ENCODE peak calls at places on chromosomes 13 and 19, in nine cellular contexts. O is stimulated activated CD8-positive, alpha-beta memory T cell treated with anti-CD3 and anti-CD28 coated beads, Interleukin-2, amount 100 ng/mL, for 1 hour; X is sigmoid colon; T is lower leg skin; Z is psoas muscle; S is GM23248; P is amygdala; R is AG09309; M is ACHN. F is an unnamed sample.

GRCh38 chr13:36356058-36356457 is 9.9 kb upstream of the SPART start:
- DNase-seq in S (no peak), Z (no peak), O (no peak), R (no peak), P (no peak), T (no peak), M (no peak), X (no peak), F (no peak)

GRCh38 chr13:39501711-39502324 is 101.2 kb downstream of the LHFPL6 start:
- DNase-seq in Z (no peak), S (no peak), O (no peak), T (no peak), M (no peak), R (no peak), P (peak), X (no peak), F (no peak)

GRCh38 chr19:6340493-6341201 is 7.2 kb upstream of the ACER1 start:
- DNase-seq in T (no peak), M (no peak), O (no peak), S (no peak), R (no peak), X (no peak), P (no peak), Z (no peak), F (no peak)

GRCh38 chr13:57823704-57824103 is 192.2 kb downstream of the PCDH17 start:
- DNase-seq in P (no peak), S (no peak), Z (no peak), X (no peak), O (no peak), M (no peak), T (no peak), R (no peak), F (no peak)

GRCh38 chr13:29454931-29455481 is 140.5 kb downstream of the SLC7A1 start:
- DNase-seq in P (no peak), R (no peak), X (no peak), S (peak), T (no peak), Z (no peak), M (no peak), O (no peak), F (peak)

GRCh38 chr13:72953391-72953960 is 105.3 kb upstream of the KLF5 start:
- DNase-seq in O (no peak), Z (no peak), S (no peak), T (no peak), R (no peak), X (no peak), M (no peak), P (no peak), F (peak)

GRCh38 chr19:2957160-2957559 is 12.4 kb upstream of the ZNF77 start:
- DNase-seq in O (no peak), Z (no peak), S (no peak), T (no peak), P (no peak), R (no peak), M (no peak), X (no peak), F (no peak)

GRCh38 chr19:39971380-39971841 is 446 bp downstream of the PSMC4 start:
- DNase-seq in Z (no peak), O (no peak), S (peak), M (peak), P (no peak), T (no peak), R (no peak), X (peak), F (no peak)

GRCh38 chr13:110015253-110015652 is 228.9 kb upstream of the IRS2 start:
- DNase-seq in X (no peak), M (no peak), Z (no peak), T (no peak), P (no peak), S (peak), O (no peak), R (no peak), F (peak)

GRCh38 chr19:12093777-12094176 is 29.2 kb downstream of the ZNF844 start:
- DNase-seq in Z (no peak), T (no peak), O (no peak), P (no peak), M (no peak), S (no peak), R (no peak), X (no peak), F (no peak)

GRCh38 chr19:1441677-1442438 is 3.7 kb downstream of the RPS15 start:
- DNase-seq in Z (no peak), P (no peak), M (no peak), X (no peak), O (no peak), S (no peak), T (no peak), R (no peak), F (no peak)

GRCh38 chr19:33156354-33156753 is 24.4 kb downstream of the WDR88 start:
- DNase-seq in O (no peak), X (no peak), Z (no peak), T (no peak), P (no peak), S (peak), M (no peak), R (no peak), F (no peak)

GRCh38 chr13:48580886-48581285 is 48.0 kb upstream of the RCBTB2 start:
- DNase-seq in P (no peak), Z (no peak), M (no peak), R (no peak), X (no peak), T (no peak), S (peak), O (no peak), F (no peak)

GRCh38 chr19:48617146-48617937 is 1.6 kb downstream of the RPL18 start:
- DNase-seq in T (no peak), M (no peak), Z (no peak), X (no peak), S (peak), O (no peak), R (no peak), P (no peak), F (peak)

GRCh38 chr13:107111248-107111647 is 543.3 kb upstream of the ARGLU1 start:
- DNase-seq in Z (no peak), S (no peak), X (no peak), T (no peak), M (no peak), R (no peak), O (no peak), P (no peak), F (no peak)

GRCh38 chr19:11324079-11324661 is 15.3 kb downstream of the RAB3D start:
- DNase-seq in P (peak), R (peak), M (peak), T (peak), X (peak), O (no peak), S (peak), Z (peak), F (peak)

GRCh38 chr19:6076675-6077463 is 33.4 kb downstream of the RFX2 start:
- DNase-seq in M (peak), P (no peak), O (no peak), Z (peak), T (no peak), S (peak), R (peak), X (peak), F (no peak)

GRCh38 chr19:42351079-42351735 is 25.8 kb downstream of the MEGF8 start:
- DNase-seq in Z (no peak), S (no peak), O (no peak), R (no peak), M (no peak), P (no peak), X (no peak), T (no peak), F (no peak)

GRCh38 chr13:108779308-108779707 is 149.9 kb downstream of the MYO16 start:
- DNase-seq in Z (no peak), T (no peak), X (no peak), M (no peak), P (no peak), R (no peak), O (no peak), S (no peak), F (peak)

GRCh38 chr13:48654511-48654910 is 782 bp downstream of the CYSLTR2 start:
- DNase-seq in T (no peak), X (no peak), O (no peak), S (no peak), P (no peak), M (no peak), Z (no peak), R (no peak), F (no peak)

GRCh38 chr13:113803409-113804016 is 44.5 kb downstream of the TMEM255B start:
- DNase-seq in O (no peak), X (no peak), Z (no peak), S (no peak), P (no peak), R (no peak), M (no peak), T (no peak), F (no peak)

GRCh38 chr13:94711561-94712286 is 621 bp downstream of the SOX21 start:
- DNase-seq in R (no peak), Z (no peak), T (no peak), X (peak), M (no peak), O (no peak), P (no peak), S (peak), F (no peak)

GRCh38 chr19:42114412-42114811 is 17.8 kb downstream of the POU2F2 start:
- DNase-seq in M (peak), R (no peak), X (no peak), Z (no peak), T (no peak), O (no peak), P (no peak), S (no peak), F (no peak)

GRCh38 chr19:13633109-13633508 is 126.8 kb upstream of the CACNA1A start:
- DNase-seq in S (peak), T (no peak), M (peak), P (no peak), Z (no peak), O (no peak), R (no peak), X (no peak), F (peak)

GRCh38 chr13:42894765-42895181 is 97.3 kb downstream of the EPSTI1 start:
- DNase-seq in T (no peak), O (no peak), M (no peak), R (no peak), X (no peak), S (peak), Z (no peak), P (no peak), F (no peak)

GRCh38 chr19:5321851-5322681 is 18.5 kb downstream of the PTPRS start:
- DNase-seq in S (no peak), R (no peak), M (no peak), T (no peak), Z (no peak), O (no peak), X (no peak), P (no peak), F (no peak)

F was measured in HT-29.